ENCODE peak calls at places on chromosomes 16 and 17, in six cellular contexts. R, S, J, L, H and P are unnamed samples.

GRCh38 chr16:66409156-66409555 is 17.9 kb upstream of the BEAN1 start:
- DNase-seq in J (peak), R (peak), L (no peak), S (peak), H (peak), P (no peak)

GRCh38 chr16:10262377-10263132 is 80.3 kb upstream of the GRIN2A start:
- DNase-seq in S (no peak), L (no peak), H (no peak), J (no peak), R (no peak), P (no peak)

GRCh38 chr17:77470800-77471733 is 330.3 kb downstream of the SEC14L1 start:
- DNase-seq in L (no peak), H (peak), J (peak), S (peak), R (peak), P (no peak)

GRCh38 chr17:19470529-19471261 is 59.7 kb downstream of the RNF112 start:
- DNase-seq in R (peak), J (no peak), L (no peak), S (no peak), H (no peak), P (peak)

GRCh38 chr17:58352843-58353719 is 1.1 kb upstream of the SUPT4H1 start:
- DNase-seq in L (no peak), S (no peak), R (peak), H (peak), J (peak), P (no peak)

GRCh38 chr17:71224824-71225575 is 895.8 kb upstream of the SOX9 start:
- DNase-seq in R (no peak), H (no peak), S (peak), J (peak), L (no peak), P (no peak)

GRCh38 chr17:80816241-80817103 is 175.2 kb upstream of the CHMP6 start:
- DNase-seq in H (no peak), S (no peak), R (no peak), L (no peak), J (no peak), P (no peak)

GRCh38 chr17:42895185-42895555 is 5.4 kb upstream of the G6PC1 start:
- DNase-seq in J (peak), R (peak), L (no peak), H (peak), S (peak), P (peak)

GRCh38 chr17:47785538-47786123 is 36.0 kb downstream of the OSBPL7 start:
- DNase-seq in S (peak), J (peak), R (peak), L (peak), H (peak), P (no peak)

GRCh38 chr17:82242977-82243647 is 14.3 kb downstream of the SLC16A3 start:
- DNase-seq in H (peak), L (no peak), R (peak), J (peak), S (peak), P (peak)

GRCh38 chr16:2611499-2611862 is 70.8 kb upstream of the KCTD5 start:
- DNase-seq in H (no peak), S (no peak), L (no peak), R (no peak), J (no peak), P (no peak)

GRCh38 chr17:57954421-57955182 is 610 bp downstream of the CUEDC1 start:
- DNase-seq in R (peak), L (no peak), H (no peak), S (peak), J (peak), P (no peak)

GRCh38 chr16:73065617-73066313 is 17.8 kb upstream of the ZFHX3 start:
- DNase-seq in L (no peak), S (no peak), R (peak), J (peak), H (no peak), P (no peak)

GRCh38 chr17:27990100-27990499 is 52.4 kb upstream of the NLK start:
- DNase-seq in L (no peak), S (no peak), J (no peak), H (no peak), R (no peak), P (no peak)

GRCh38 chr17:79632432-79632735 is 21.5 kb upstream of the RBFOX3 start:
- DNase-seq in J (no peak), H (no peak), L (peak), R (no peak), S (no peak), P (no peak)

DNA sequence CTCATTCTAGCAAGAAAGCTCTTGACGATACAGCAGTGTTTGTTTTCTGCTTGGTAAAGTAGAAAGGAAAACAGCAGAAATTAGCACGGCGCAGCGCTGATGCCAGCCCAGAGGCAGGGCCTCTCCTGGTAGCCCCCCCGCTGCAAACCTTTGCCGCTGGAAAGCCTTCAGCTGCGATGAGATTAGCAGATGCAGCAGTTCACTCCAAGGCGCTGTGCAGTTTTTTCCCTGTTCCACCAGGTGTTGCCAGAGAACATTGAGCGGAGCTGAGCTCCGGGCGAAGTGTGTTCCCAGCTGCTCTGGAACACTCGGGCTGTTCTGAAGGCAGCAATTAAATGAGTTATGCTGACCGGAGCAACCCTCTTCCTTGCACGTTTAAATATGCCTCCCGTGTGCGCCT is 72.5 kb downstream of the RBFOX1 start:
- DNase-seq in R (no peak), S (no peak), H (peak), J (no peak), L (peak), P (no peak)
- TF ChIP-seq CTCF in R (no peak), S (no peak), H (peak), J (no peak), L (peak), P (no peak)

DNA sequence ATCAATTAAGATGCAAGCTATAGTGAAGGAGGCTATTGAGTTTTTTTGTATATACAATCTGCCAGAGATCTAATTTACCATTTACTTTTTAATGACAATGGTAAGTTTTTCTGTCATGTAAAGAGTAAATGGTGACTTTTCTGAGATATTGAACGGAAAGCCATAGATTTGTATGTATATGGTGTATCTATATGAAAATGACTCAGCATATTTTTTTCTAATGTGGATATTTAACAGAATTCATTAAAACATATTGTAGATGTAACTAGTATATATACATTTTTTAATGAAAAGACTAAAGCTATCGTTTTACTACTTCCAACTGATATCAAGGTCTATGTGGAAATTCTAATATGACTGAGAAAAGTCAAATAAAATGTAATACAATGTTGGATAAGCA is 34.1 kb downstream of the CNTNAP4 start:
- DNase-seq in H (no peak), L (no peak), J (no peak), S (no peak), R (no peak), P (no peak)
- TF ChIP-seq CTCF in H (no peak), L (no peak), J (no peak), S (no peak), R (no peak), P (no peak)

DNA sequence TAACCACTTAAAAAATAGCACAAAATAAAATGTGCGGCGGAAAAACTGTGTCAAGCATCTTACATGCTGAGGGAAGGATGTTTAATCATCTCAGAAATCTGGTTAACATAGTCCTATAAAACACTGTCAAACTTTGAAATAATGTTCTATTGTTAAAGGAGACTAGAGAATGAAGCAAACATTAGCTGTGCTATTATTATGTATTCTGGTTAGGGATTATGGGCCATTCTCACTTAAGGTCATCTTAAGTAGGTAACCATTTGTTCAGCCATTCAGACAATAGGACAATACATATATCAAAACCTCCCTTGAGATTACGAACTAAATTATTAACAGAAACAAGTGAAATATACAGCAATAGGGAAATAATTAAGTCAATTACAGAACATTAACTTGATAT is 24.7 kb downstream of the GRB2 start:
- DNase-seq in H (no peak), L (no peak), S (no peak), J (no peak), R (no peak), P (no peak)
- TF ChIP-seq CTCF in H (no peak), L (no peak), S (no peak), J (no peak), R (no peak), P (no peak)

GRCh38 chr17:40345161-40346034 is 19.1 kb downstream of the GJD3 start:
- DNase-seq in R (peak), S (peak), L (peak), J (peak), H (peak), P (no peak)
- TF ChIP-seq CTCF in R (no peak), S (no peak), L (no peak), J (no peak), H (no peak), P (no peak)

GRCh38 chr17:76136276-76137025 is 4.6 kb downstream of the FOXJ1 start:
- DNase-seq in S (no peak), L (no peak), H (no peak), R (no peak), J (no peak), P (no peak)
- TF ChIP-seq CTCF in S (no peak), L (no peak), H (no peak), R (no peak), J (no peak), P (no peak)

GRCh38 chr17:55634702-55635101 is 88.0 kb downstream of the TMEM100 start:
- DNase-seq in R (peak), L (no peak), J (no peak), S (peak), H (no peak), P (no peak)
- TF ChIP-seq CTCF in R (no peak), L (no peak), J (no peak), S (no peak), H (no peak), P (no peak)

DNA sequence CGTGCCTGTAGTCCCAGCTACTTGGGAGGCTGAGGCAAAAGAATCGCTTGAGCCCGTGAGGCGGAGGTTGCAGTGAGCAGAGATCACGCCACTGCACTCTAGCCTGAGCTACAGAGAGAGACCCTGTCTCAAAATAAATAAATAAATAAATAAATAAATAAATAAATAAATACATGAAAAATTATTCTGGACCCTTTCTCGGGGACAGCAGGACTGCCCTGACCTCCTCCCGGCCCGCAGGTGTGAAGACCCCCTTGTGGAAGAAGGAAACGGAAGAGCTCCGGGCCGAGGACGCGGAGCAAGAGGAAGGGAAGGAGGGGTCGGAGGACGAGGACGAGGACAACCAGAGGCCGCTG is 3.1 kb downstream of the C17orf50 start:
- DNase-seq in S (no peak), L (no peak), R (no peak), J (no peak), H (no peak), P (no peak)
- TF ChIP-seq CTCF in S (no peak), L (no peak), R (no peak), J (no peak), H (no peak), P (no peak)

GRCh38 chr17:75854881-75855309 is 240 bp downstream of the WBP2 start:
- DNase-seq in S (no peak), L (no peak), R (no peak), J (no peak), H (no peak), P (no peak)

GRCh38 chr17:75855310-75856061 is at the start of gene WBP2:
- DNase-seq in J (peak), S (peak), R (peak), H (peak), L (peak), P (peak)

GRCh38 chr17:75854111-75854748 is 905 bp downstream of the WBP2 start:
- DNase-seq in J (peak), S (peak), L (no peak), H (peak), R (peak), P (no peak)

GRCh38 chr17:75853410-75853809 is 1.7 kb downstream of the WBP2 start:
- DNase-seq in R (no peak), J (peak), H (peak), S (peak), L (no peak), P (no peak)

GRCh38 chr17:75856062-75856681 is 1.0 kb upstream of the WBP2 start:
- DNase-seq in J (no peak), R (peak), S (no peak), H (no peak), L (no peak), P (no peak)
- TF ChIP-seq CTCF in J (no peak), R (peak), S (peak), H (no peak), L (peak), P (no peak)

DNA sequence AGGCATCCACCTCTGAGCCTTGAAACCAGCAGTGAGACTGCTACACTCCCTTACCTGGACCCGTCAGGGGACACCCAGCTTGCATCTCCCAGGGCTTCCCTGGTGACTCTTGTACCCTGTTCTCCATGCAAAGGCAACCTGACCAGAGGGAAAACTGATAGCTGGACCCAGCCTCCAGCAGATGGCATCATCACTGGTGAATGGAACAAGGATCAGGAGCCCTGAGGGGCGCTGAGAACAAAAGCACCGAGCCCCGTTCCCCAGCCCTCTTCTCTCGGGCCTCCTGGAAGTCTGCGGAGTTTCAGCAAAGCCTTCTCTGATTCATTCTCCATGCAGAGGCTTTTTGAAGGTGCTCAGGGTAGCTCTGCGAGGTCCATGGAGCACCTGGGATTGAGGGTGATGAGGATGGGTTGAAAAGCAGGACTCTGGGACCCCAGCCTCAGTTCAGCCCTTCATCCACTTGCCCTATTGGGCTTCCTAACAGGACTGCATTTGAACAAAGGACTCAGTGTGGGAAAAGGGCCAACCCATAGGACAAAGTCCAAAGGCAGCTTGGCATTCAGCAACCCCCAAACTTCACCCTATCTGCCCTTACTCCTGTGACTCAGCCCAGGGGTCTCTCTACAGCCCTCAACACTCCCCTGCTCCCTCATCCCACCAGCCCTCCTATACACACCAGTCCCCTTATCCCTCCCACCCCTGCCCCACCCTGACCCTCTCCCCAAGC is 45.0 kb upstream of the LHX1 start:
- DNase-seq in S (no peak), R (no peak), L (no peak), J (no peak), H (no peak), P (no peak)
- TF ChIP-seq CTCF in S (no peak), R (no peak), L (no peak), J (no peak), H (no peak), P (no peak)